ENCODE peak calls at places on chromosome 2, in eight cellular contexts. O, V, K, P, H, E, Q and Y are unnamed samples.

GRCh38 chr2:45173513-45173912 is 164.3 kb upstream of the SIX2 start:
- DNase-seq in O (no peak), V (no peak), K (no peak), P (no peak), H (no peak), E (peak; percentile 92), Q (no peak), Y (no peak)

GRCh38 chr2:212843409-212844199 is 305.0 kb upstream of the ERBB4 start:
- DNase-seq in O (no peak), V (no peak), K (no peak), P (no peak), H (no peak), E (peak; percentile 89), Q (no peak), Y (no peak)

GRCh38 chr2:62501794-62502500 is 4.0 kb downstream of the TMEM17 start:
- DNase-seq in O (no peak), V (no peak), K (no peak), P (no peak), H (no peak), E (peak; percentile 36), Q (no peak), Y (no peak)

GRCh38 chr2:7845332-7845731 is 836.5 kb upstream of the ID2 start:
- DNase-seq in O (no peak), V (no peak), K (no peak), P (no peak), H (no peak), E (peak; percentile 83), Q (no peak), Y (no peak)

GRCh38 chr2:10079931-10080535 is at the start of gene CYS1:
- DNase-seq in O (peak; percentile 39), V (no peak), K (peak; percentile 69), P (peak; percentile 53), H (no peak), E (no peak), Q (no peak), Y (peak; percentile 94)

GRCh38 chr2:182522428-182522896 is 95.6 kb upstream of the PDE1A start:
- DNase-seq in O (no peak), V (no peak), K (no peak), P (no peak), H (no peak), E (peak; percentile 73), Q (no peak), Y (no peak)

GRCh38 chr2:57937456-57937855 is 109.2 kb upstream of the VRK2 start:
- DNase-seq in O (no peak), V (no peak), K (no peak), P (no peak), H (no peak), E (peak; percentile 3), Q (no peak), Y (no peak)

GRCh38 chr2:129901754-129902415 is 77.6 kb upstream of the RAB6C start:
- DNase-seq in O (no peak), V (peak; percentile 42), K (no peak), P (peak; percentile 2), H (no peak), E (no peak), Q (no peak), Y (peak; percentile 9)

GRCh38 chr2:239380831-239381708 is 19.8 kb downstream of the HDAC4 start:
- DNase-seq in O (no peak), V (no peak), K (no peak), P (no peak), H (peak; percentile 35), E (no peak), Q (peak; percentile 43), Y (no peak)

GRCh38 chr2:70024284-70024683 is 62.9 kb upstream of the ASPRV1 start:
- DNase-seq in O (no peak), V (no peak), K (peak; percentile 72), P (no peak), H (no peak), E (no peak), Q (no peak), Y (peak; percentile 60)

GRCh38 chr2:240857039-240858008 is 11.3 kb upstream of the AGXT start:
- DNase-seq in O (no peak), V (no peak), K (no peak), P (no peak), H (peak; percentile 54), E (no peak), Q (no peak), Y (peak; percentile 42)

GRCh38 chr2:12587729-12588522 is 128.8 kb upstream of the TRIB2 start:
- DNase-seq in O (no peak), V (no peak), K (no peak), P (peak; percentile 18), H (peak; percentile 27), E (peak; percentile 92), Q (no peak), Y (no peak)
- H3K4me3 ChIP-seq in O (no peak overlapping the region), V (no peak overlapping the region), K (no peak overlapping the region), P (no peak overlapping the region), H (no peak overlapping the region), E (no peak overlapping the region), Q (no peak overlapping the region), Y (no peak overlapping the region)

GRCh38 chr2:99938250-99938649 is 204.1 kb downstream of the AFF3 start:
- DNase-seq in O (no peak), V (no peak), K (no peak), P (no peak), H (no peak), E (no peak), Q (no peak), Y (no peak)

GRCh38 chr2:99940963-99941362 is 201.4 kb downstream of the AFF3 start:
- DNase-seq in O (no peak), V (no peak), K (no peak), P (peak; percentile 17), H (no peak), E (peak; percentile 89), Q (no peak), Y (no peak)

GRCh38 chr2:99936065-99936464 is 206.3 kb downstream of the AFF3 start:
- DNase-seq in O (no peak), V (no peak), K (no peak), P (no peak), H (no peak), E (no peak), Q (no peak), Y (no peak)

GRCh38 chr2:99935662-99936061 is 206.7 kb downstream of the AFF3 start:
- DNase-seq in O (no peak), V (no peak), K (no peak), P (no peak), H (no peak), E (no peak), Q (no peak), Y (no peak)

GRCh38 chr2:99939135-99939534 is 203.3 kb downstream of the AFF3 start:
- DNase-seq in O (no peak), V (no peak), K (no peak), P (no peak), H (no peak), E (no peak), Q (no peak), Y (no peak)
- H3K27me3 ChIP-seq in O (no peaks in the 10 kb centered on the region), V (no peaks in the 10 kb centered on the region), K (no peaks in the 10 kb centered on the region), P (no peaks in the 10 kb centered on the region), H (no peaks in the 10 kb centered on the region), E (no peaks in the 10 kb centered on the region), Q (no peaks in the 10 kb centered on the region), Y (no peaks in the 10 kb centered on the region)

GRCh38 chr2:47803770-47804169 is 20.8 kb downstream of the MSH6 start:
- DNase-seq in O (no peak), V (no peak), K (no peak), P (no peak), H (no peak), E (no peak), Q (no peak), Y (no peak)

GRCh38 chr2:47803363-47803762 is 20.4 kb downstream of the MSH6 start:
- DNase-seq in O (no peak), V (no peak), K (no peak), P (no peak), H (no peak), E (no peak), Q (no peak), Y (no peak)

GRCh38 chr2:47809903-47810302 is 27.0 kb downstream of the MSH6 start:
- DNase-seq in O (no peak), V (no peak), K (no peak), P (no peak), H (no peak), E (no peak), Q (no peak), Y (no peak)

GRCh38 chr2:47808614-47809013 is 25.7 kb downstream of the MSH6 start:
- DNase-seq in O (no peak), V (no peak), K (no peak), P (no peak), H (no peak), E (no peak), Q (no peak), Y (no peak)

GRCh38 chr2:47805850-47806249 is 22.9 kb downstream of the MSH6 start:
- DNase-seq in O (no peak), V (no peak), K (no peak), P (no peak), H (no peak), E (no peak), Q (no peak), Y (no peak)
- H3K36me3 ChIP-seq in O (peaks cover 100% of the 10 kb centered on the region), V (peaks cover 77% of the 10 kb centered on the region), K (peaks cover 77% of the 10 kb centered on the region), P (no peaks in the 10 kb centered on the region), H (peaks cover 4% of the 10 kb centered on the region), E (peaks cover 70% of the 10 kb centered on the region), Q (peaks cover 76% of the 10 kb centered on the region), Y (peaks cover 44% of the 10 kb centered on the region)

GRCh38 chr2:161005170-161005569 is 155.1 kb upstream of the TANK start:
- DNase-seq in O (no peak), V (no peak), K (no peak), P (no peak), H (no peak), E (peak; percentile 2), Q (no peak), Y (no peak)

GRCh38 chr2:161008311-161008710 is 151.9 kb upstream of the TANK start:
- DNase-seq in O (no peak), V (no peak), K (no peak), P (no peak), H (no peak), E (no peak), Q (no peak), Y (no peak)

GRCh38 chr2:161004379-161004778 is 155.8 kb upstream of the TANK start:
- DNase-seq in O (no peak), V (no peak), K (peak; percentile 40), P (no peak), H (no peak), E (no peak), Q (no peak), Y (peak; percentile 31)
- H3K4me3 ChIP-seq in O (no peak overlapping the region), V (no peak overlapping the region), K (no peak overlapping the region), P (no peak overlapping the region), H (no peak overlapping the region), E (no peak overlapping the region), Q (no peak overlapping the region), Y (no peak overlapping the region)

DNA sequence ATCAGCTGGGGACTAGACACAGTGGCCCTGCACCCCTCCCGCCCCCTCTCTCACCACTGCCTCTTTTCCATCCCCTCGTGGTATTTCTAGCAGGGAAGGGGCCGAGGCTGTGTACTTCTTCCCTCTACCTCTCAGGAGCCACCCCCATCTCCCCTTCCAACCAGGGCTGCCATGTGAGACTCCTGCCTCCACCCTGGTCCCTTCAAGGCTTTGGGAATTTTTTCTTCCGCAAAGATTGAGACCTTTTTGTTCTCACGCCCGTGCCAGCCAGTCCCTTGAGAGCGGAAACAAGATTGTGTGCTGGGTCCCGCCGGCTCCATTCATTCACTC is 39.1 kb downstream of the LPIN1 start:
- DNase-seq in O (no peak), V (no peak), K (no peak), P (no peak), H (no peak), E (no peak), Q (no peak), Y (peak; percentile 51)
- H3K27me3 ChIP-seq in O (no peaks in the 10 kb centered on the region), V (no peaks in the 10 kb centered on the region), K (no peaks in the 10 kb centered on the region), P (no peaks in the 10 kb centered on the region), H (no peaks in the 10 kb centered on the region), E (no peaks in the 10 kb centered on the region), Q (no peaks in the 10 kb centered on the region), Y (no peaks in the 10 kb centered on the region)